ENCODE peak calls at places on chromosomes 5 and 9, in nine cellular contexts. Z is stomach, D is ovary, U is IMR-90, X is body of pancreas, B is breast epithelium, M is endothelial cell of umbilical vein, E is A549, L is transverse colon. Q is an unnamed sample.

GRCh38 chr5:96048763-96049162 is 87.1 kb upstream of the ELL2 start:
- DNase-seq in Z (peak), D (no peak), U (no peak), X (peak), B (no peak), M (no peak), E (no peak), L (no peak), Q (no peak)

GRCh38 chr9:35712762-35713400 is 19.1 kb downstream of the TLN1 start:
- DNase-seq in Z (no peak), D (no peak), U (no peak), X (no peak), B (no peak), M (no peak), E (no peak), L (no peak), Q (no peak)

GRCh38 chr9:115035872-115036612 is 81.9 kb downstream of the TNC start:
- DNase-seq in Z (no peak), D (no peak), U (peak), X (no peak), B (peak), M (no peak), E (no peak), L (no peak), Q (no peak)

GRCh38 chr5:108028411-108028810 is 353.5 kb downstream of the FBXL17 start:
- DNase-seq in Z (no peak), D (no peak), U (peak), X (no peak), B (no peak), M (peak), E (no peak), L (no peak), Q (no peak)

GRCh38 chr5:78361226-78361993 is 993 bp downstream of the SCAMP1 start:
- DNase-seq in Z (peak), D (peak), U (peak), X (peak), B (peak), M (peak), E (peak), L (peak), Q (peak)

GRCh38 chr9:113343732-113344231 is 3.7 kb upstream of the WDR31 start:
- DNase-seq in Z (peak), D (no peak), U (no peak), X (peak), B (peak), M (no peak), E (no peak), L (peak), Q (peak)

GRCh38 chr5:141363952-141364660 is at the start of gene PCDHGA5:
- DNase-seq in Z (no peak), D (no peak), U (peak), X (no peak), B (no peak), M (no peak), E (no peak), L (no peak), Q (no peak)

GRCh38 chr9:70569070-70569772 is 154.8 kb upstream of the KLF9 start:
- DNase-seq in Z (no peak), D (no peak), U (peak), X (no peak), B (no peak), M (no peak), E (no peak), L (no peak), Q (no peak)

GRCh38 chr9:136016221-136016881 is 55.2 kb upstream of the UBAC1 start:
- DNase-seq in Z (no peak), D (peak), U (no peak), X (peak), B (no peak), M (no peak), E (no peak), L (no peak), Q (no peak)

GRCh38 chr5:59173568-59173967 is 590.7 kb downstream of the RAB3C start:
- DNase-seq in Z (no peak), D (no peak), U (peak), X (no peak), B (no peak), M (no peak), E (no peak), L (no peak), Q (no peak)

GRCh38 chr9:19642256-19642655 is 146.6 kb downstream of the SLC24A2 start:
- DNase-seq in Z (no peak), D (no peak), U (no peak), X (no peak), B (no peak), M (no peak), E (no peak), L (no peak), Q (peak)

GRCh38 chr5:157941616-157942015 is 82.7 kb upstream of the CLINT1 start:
- DNase-seq in Z (no peak), D (no peak), U (peak), X (no peak), B (no peak), M (no peak), E (no peak), L (no peak), Q (no peak)

DNA sequence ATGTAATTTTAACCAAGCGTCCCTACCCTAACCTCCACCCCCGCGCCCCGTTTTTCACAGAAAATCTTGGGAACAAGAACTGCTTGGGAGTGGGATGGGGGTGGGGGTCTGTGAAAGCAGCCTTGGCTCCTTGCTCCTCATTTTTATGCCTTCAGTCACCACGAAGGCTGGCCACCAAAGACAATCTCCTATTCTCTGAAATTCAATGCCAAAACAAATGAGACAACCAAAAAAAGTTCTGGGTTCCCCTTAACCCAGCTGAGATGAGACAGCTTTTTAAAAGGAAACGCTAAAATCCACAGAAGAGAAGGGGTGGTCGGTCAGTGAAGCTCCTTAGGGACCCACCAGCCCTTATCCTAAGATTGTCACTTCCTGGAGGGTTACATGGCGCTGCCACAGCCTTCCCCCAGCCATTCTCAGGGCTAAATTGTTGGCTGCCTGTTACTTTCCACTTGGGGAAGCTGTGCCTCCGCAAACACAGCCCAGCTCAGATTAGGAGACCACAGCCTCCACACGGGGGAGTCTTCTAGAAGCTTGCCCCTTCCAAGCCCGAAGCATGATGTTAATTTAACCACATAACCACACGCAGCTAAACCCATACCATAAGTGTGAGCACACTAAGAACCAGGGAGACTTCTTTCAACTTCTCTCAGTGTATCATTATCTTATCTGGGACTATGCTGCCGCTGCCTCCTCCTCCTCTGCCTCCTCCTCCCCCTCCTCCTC is 136.3 kb downstream of the FOXD1 start:
- DNase-seq in Z (no peak), D (no peak), U (peak), X (no peak), B (no peak), M (no peak), E (no peak), L (peak), Q (no peak)
- TF ChIP-seq CTCF in Z (no peak), D (no peak), U (peak), X (no peak), B (no peak), M (peak), E (no peak), L (no peak), Q (no peak)

GRCh38 chr5:146623009-146623408 is 107.0 kb upstream of the GPR151 start:
- DNase-seq in Z (no peak), D (no peak), U (no peak), X (no peak), B (no peak), M (no peak), E (no peak), L (no peak), Q (no peak)

GRCh38 chr5:146620663-146621051 is 104.7 kb upstream of the GPR151 start:
- DNase-seq in Z (no peak), D (no peak), U (no peak), X (peak), B (no peak), M (no peak), E (no peak), L (no peak), Q (no peak)

GRCh38 chr5:146622391-146622790 is 106.4 kb upstream of the GPR151 start:
- DNase-seq in Z (no peak), D (no peak), U (no peak), X (no peak), B (no peak), M (no peak), E (no peak), L (no peak), Q (no peak)

GRCh38 chr5:146624179-146624578 is 108.2 kb upstream of the GPR151 start:
- DNase-seq in Z (no peak), D (no peak), U (no peak), X (no peak), B (no peak), M (no peak), E (no peak), L (no peak), Q (no peak)

GRCh38 chr5:146623657-146624056 is 107.7 kb upstream of the GPR151 start:
- DNase-seq in Z (no peak), D (no peak), U (no peak), X (no peak), B (no peak), M (no peak), E (no peak), L (no peak), Q (no peak)
- H3K27ac ChIP-seq in Z (no peak), D (no peak), U (no peak), X (no peak), B (no peak), M (no peak), E (no peak), L (no peak), Q (no peak)

GRCh38 chr5:81971086-81971693 is 633 bp upstream of the ATG10 start:
- DNase-seq in Z (no peak), D (no peak), U (peak), X (no peak), B (no peak), M (no peak), E (peak), L (peak), Q (no peak)
- TF ChIP-seq POLR2A in Z (no peak), D (no peak), U (no peak), X (no peak), B (no peak), M (no peak), E (no peak), L (no peak), Q (no peak)

GRCh38 chr5:176533894-176534611 is 3.1 kb downstream of the RNF44 start:
- DNase-seq in Z (peak), D (peak), U (peak), X (peak), B (no peak), M (peak), E (peak), L (peak), Q (no peak)
- TF ChIP-seq CTCF in Z (no peak), D (no peak), U (peak), X (no peak), B (no peak), M (peak), E (no peak), L (no peak), Q (no peak)

GRCh38 chr5:174721522-174722432 is 2.6 kb upstream of the MSX2 start:
- DNase-seq in Z (no peak), D (no peak), U (no peak), X (no peak), B (no peak), M (no peak), E (no peak), L (no peak), Q (no peak)
- H3K27ac ChIP-seq in Z (no peak), D (no peak), U (no peak), X (no peak), B (no peak), M (no peak), E (no peak), L (no peak), Q (no peak)